ENCODE peak calls at places on chromosome 20, in seven cellular contexts. V, C, K, O, P, J and D are unnamed samples. For H3K36me3, the result is how much of the 10 kb centered on the place peaks cover.

GRCh38 chr20:35724321-35725230 is 17.5 kb downstream of the RBM39 start:
- DNase-seq in K (no peak), O (no peak), V (no peak), J (no peak), C (no peak), P (no peak), D (no peak)

GRCh38 chr20:50436052-50436656 is 74.0 kb upstream of the PTPN1 start:
- DNase-seq in V (no peak), J (no peak), O (no peak), K (no peak), P (no peak), C (no peak), D (no peak)

GRCh38 chr20:48702388-48703041 is 125.3 kb downstream of the PREX1 start:
- DNase-seq in C (no peak), O (no peak), V (no peak), P (no peak), J (no peak), K (no peak), D (peak)

GRCh38 chr20:25739615-25740320 is 43.1 kb upstream of the ZNF337 start:
- DNase-seq in K (no peak), V (peak), O (no peak), P (no peak), C (no peak), J (no peak), D (no peak)

GRCh38 chr20:58436868-58437645 is 48.0 kb downstream of the VAPB start:
- DNase-seq in V (no peak), C (no peak), J (no peak), K (no peak), P (no peak), O (no peak), D (no peak)

GRCh38 chr20:829531-829930 is 4.0 kb upstream of the FAM110A start:
- DNase-seq in J (peak), C (no peak), K (no peak), O (peak), V (peak), P (no peak), D (no peak)

GRCh38 chr20:33005132-33005566 is 916 bp upstream of the SUN5 start:
- DNase-seq in K (no peak), P (peak), O (no peak), V (peak), C (no peak), J (no peak), D (peak)

GRCh38 chr20:25195962-25196700 is 619 bp downstream of the ENTPD6 start:
- DNase-seq in P (peak), C (peak), V (no peak), J (no peak), O (peak), K (no peak), D (peak)

GRCh38 chr20:43744966-43745733 is 18.3 kb upstream of the GTSF1L start:
- DNase-seq in C (no peak), O (peak), J (no peak), K (no peak), P (no peak), V (peak), D (peak)

GRCh38 chr20:44080646-44081267 is 106.2 kb downstream of the JPH2 start:
- DNase-seq in P (peak), V (peak), K (peak), J (peak), C (no peak), O (peak), D (peak)

GRCh38 chr20:6502999-6503398 is 264.5 kb upstream of the BMP2 start:
- DNase-seq in V (peak), P (no peak), C (no peak), J (no peak), K (no peak), O (no peak), D (no peak)

GRCh38 chr20:50930139-50931047 is 844 bp downstream of the ADNP start:
- DNase-seq in P (peak), J (peak), O (peak), K (peak), C (peak), V (no peak), D (peak)

GRCh38 chr20:46043556-46043955 is 14.5 kb downstream of the SLC12A5 start:
- DNase-seq in V (no peak), P (no peak), C (no peak), J (no peak), K (no peak), O (no peak), D (no peak)
- H3K4me3 ChIP-seq in V (no peak), P (no peak), C (no peak), J (no peak), K (no peak), O (no peak), D (no peak)

GRCh38 chr20:45951474-45951873 is 17.0 kb downstream of the PCIF1 start:
- DNase-seq in J (no peak), V (no peak), K (no peak), O (no peak), C (no peak), P (no peak), D (no peak)
- H3K36me3 ChIP-seq in J (under half), V (under half), K (under half), O (under half), C (under half), P (half or more), D (under half)

GRCh38 chr20:24112360-24112759 is 123.8 kb upstream of the GGTLC1 start:
- DNase-seq in J (no peak), V (no peak), K (no peak), O (no peak), C (no peak), P (no peak), D (no peak)

GRCh38 chr20:24118781-24119175 is 130.2 kb upstream of the GGTLC1 start:
- DNase-seq in V (peak), C (no peak), J (peak), K (peak), O (no peak), P (no peak), D (no peak)

GRCh38 chr20:24117386-24117785 is 128.8 kb upstream of the GGTLC1 start:
- DNase-seq in O (no peak), C (no peak), K (no peak), V (no peak), P (no peak), J (no peak), D (no peak)

GRCh38 chr20:24116611-24117010 is 128.0 kb upstream of the GGTLC1 start:
- DNase-seq in O (no peak), P (no peak), K (no peak), C (no peak), V (no peak), J (no peak), D (peak)

DNA sequence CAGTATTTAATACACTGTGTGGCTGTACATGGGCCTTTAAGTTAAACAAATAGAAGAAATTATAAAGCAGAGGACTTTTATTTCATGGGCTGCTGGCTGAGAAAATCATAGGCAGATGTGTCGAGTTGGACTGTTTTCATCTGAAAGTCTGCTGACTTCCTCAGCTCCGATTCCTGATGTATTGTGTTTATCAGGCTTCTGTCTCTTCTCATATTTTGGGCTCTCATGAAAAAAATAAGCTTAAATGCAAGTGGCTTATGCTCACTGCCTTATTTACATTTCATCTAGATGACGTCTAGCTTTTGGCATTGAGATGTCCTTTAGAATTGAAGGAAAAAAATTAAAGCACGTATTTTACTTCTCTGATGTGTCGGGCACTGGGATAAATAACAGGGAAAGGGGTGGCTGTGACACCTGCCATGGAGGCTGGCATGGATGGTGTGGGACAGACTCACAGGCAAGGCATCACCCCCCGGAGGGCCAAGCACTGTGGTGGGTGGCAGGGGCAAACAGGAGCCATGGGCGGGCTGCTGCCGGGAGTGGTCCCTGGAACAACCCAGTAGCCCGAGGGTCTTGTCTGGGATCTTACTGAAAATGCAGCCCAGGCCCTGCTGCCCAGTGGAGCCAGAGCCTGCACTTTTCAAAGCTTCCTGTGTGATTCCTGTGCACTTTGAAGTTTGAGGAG is 129.7 kb upstream of the GGTLC1 start:
- DNase-seq in C (no peak), P (no peak), V (no peak), K (no peak), O (no peak), J (no peak), D (no peak)
- H3K4me3 ChIP-seq in C (no peak), P (no peak), V (no peak), K (no peak), O (no peak), J (no peak), D (no peak)

GRCh38 chr20:62835931-62836861 is 19.3 kb downstream of the COL9A3 start:
- DNase-seq in O (no peak), K (no peak), P (no peak), V (no peak), J (peak), C (peak), D (peak)

GRCh38 chr20:62837091-62837490 is 20.2 kb downstream of the COL9A3 start:
- DNase-seq in O (no peak), K (no peak), C (no peak), P (no peak), J (no peak), V (no peak), D (peak)

GRCh38 chr20:62832951-62833391 is 16.1 kb downstream of the COL9A3 start:
- DNase-seq in J (no peak), K (no peak), C (peak), V (no peak), O (peak), P (no peak), D (peak)

GRCh38 chr20:62837790-62838458 is 21.1 kb downstream of the COL9A3 start:
- DNase-seq in P (no peak), J (peak), C (peak), K (no peak), V (no peak), O (peak), D (no peak)

GRCh38 chr20:62834967-62835730 is 18.3 kb downstream of the COL9A3 start:
- DNase-seq in J (no peak), P (no peak), V (no peak), C (no peak), O (no peak), K (no peak), D (peak)
- H3K36me3 ChIP-seq in J (under half), P (under half), V (under half), C (under half), O (under half), K (under half), D (under half)

GRCh38 chr20:23754731-23755130 is 4.0 kb upstream of the CST1 start:
- DNase-seq in K (no peak), J (no peak), P (no peak), C (no peak), O (no peak), V (no peak), D (no peak)
- H3K4me3 ChIP-seq in K (no peak), J (no peak), P (no peak), C (no peak), O (no peak), V (no peak), D (no peak)